ENCODE peak calls at places on chromosomes 16 and 17, in four cellular contexts. H is prostate gland, I is neural progenitor cell, J is right cardiac atrium. R is an unnamed sample. For H3K4me1 and H3K9me3, the result is how much of the 10 kb centered on the place peaks cover.

GRCh38 chr17:74545456-74546230 is at the start of gene CD300C:
- DNase-seq in H (no peak), I (no peak), J (peak), R (peak)

GRCh38 chr17:44555056-44555455 is 2.2 kb upstream of the FZD2 start:
- DNase-seq in H (no peak), I (no peak), J (no peak), R (no peak)

GRCh38 chr16:12252616-12253015 is 276.1 kb downstream of the SNX29 start:
- DNase-seq in H (no peak), I (no peak), J (peak), R (no peak)

GRCh38 chr16:53504665-53505064 is 1.7 kb upstream of the AKTIP start:
- DNase-seq in H (no peak), I (no peak), J (peak), R (no peak)

GRCh38 chr17:54754560-54754959 is 146.1 kb upstream of the TOM1L1 start:
- DNase-seq in H (no peak), I (peak), J (no peak), R (peak)

GRCh38 chr16:49278567-49278827 is 3.1 kb downstream of the CBLN1 start:
- DNase-seq in H (no peak), I (no peak), J (no peak), R (no peak)

GRCh38 chr16:4795181-4795827 is at the start of gene SMIM22:
- DNase-seq in H (no peak), I (no peak), J (no peak), R (no peak)

GRCh38 chr17:74757931-74758845 is 9.8 kb downstream of the NHERF1 start:
- DNase-seq in H (peak), I (no peak), J (peak), R (no peak)

GRCh38 chr16:27775254-27775653 is 225.3 kb downstream of the KATNIP start:
- DNase-seq in H (no peak), I (no peak), J (no peak), R (no peak)

GRCh38 chr17:39755550-39756375 is 18.0 kb downstream of the GRB7 start:
- DNase-seq in H (no peak), I (no peak), J (no peak), R (no peak)

GRCh38 chr16:69772560-69773254 is 10.6 kb downstream of the WWP2 start:
- DNase-seq in H (no peak), I (peak), J (no peak), R (no peak)

GRCh38 chr16:53152321-53152720 is 97.5 kb downstream of the CHD9 start:
- DNase-seq in H (no peak), I (no peak), J (no peak), R (no peak)

GRCh38 chr16:67271446-67271845 is 7.9 kb upstream of the PLEKHG4 start:
- DNase-seq in H (no peak), I (no peak), J (no peak), R (no peak)
- H3K4me1 ChIP-seq in H (under half), I (under half), J (under half), R (under half)

GRCh38 chr17:77727216-77727615 is 231.3 kb upstream of the TNRC6C start:
- DNase-seq in H (no peak), I (no peak), J (peak), R (no peak)
- H3K9me3 ChIP-seq in H (under half), I (under half), J (under half), R (under half)

DNA sequence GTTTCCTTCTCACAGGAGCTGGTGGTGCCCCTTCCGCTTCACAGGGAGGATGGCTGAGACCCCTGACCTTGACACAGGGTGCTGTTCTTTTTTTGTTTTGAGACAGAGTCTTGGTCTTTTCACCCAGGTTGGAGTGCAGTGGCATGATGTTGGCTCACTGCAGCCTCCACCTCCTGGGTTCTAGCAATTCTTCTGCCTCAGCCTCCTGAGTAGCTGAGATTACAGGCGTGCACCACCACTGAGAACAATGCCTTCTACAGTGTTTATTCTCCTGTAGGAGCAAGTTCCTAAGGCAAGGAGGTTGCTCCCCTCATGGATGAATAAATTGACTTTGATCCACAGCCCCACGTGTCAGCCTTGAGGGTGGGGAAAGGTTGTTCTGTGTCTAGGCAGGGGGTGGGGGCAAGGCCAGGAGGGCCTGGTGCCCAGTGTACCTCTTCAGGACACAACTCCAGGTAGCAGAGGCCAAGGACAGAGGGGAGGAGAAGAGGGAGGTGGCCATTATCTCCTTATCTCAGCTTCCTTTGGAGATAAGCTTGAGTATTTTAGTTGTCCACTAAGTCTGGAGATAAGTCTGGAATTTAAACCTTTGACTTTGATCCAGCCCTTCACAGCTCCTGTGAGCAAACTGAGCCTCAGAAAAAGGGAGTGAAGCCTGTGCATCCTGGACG is 159.4 kb downstream of the SEC14L1 start:
- DNase-seq in H (no peak), I (no peak), J (no peak), R (no peak)
- H3K4me1 ChIP-seq in H (under half), I (under half), J (under half), R (under half)

GRCh38 chr16:35744716-35745115 is 2285.3 kb downstream of the TP53TG3F start:
- DNase-seq in H (no peak), I (no peak), J (no peak), R (no peak)
- H3K9me3 ChIP-seq in H (under half), I (under half), J (under half), R (under half)

DNA sequence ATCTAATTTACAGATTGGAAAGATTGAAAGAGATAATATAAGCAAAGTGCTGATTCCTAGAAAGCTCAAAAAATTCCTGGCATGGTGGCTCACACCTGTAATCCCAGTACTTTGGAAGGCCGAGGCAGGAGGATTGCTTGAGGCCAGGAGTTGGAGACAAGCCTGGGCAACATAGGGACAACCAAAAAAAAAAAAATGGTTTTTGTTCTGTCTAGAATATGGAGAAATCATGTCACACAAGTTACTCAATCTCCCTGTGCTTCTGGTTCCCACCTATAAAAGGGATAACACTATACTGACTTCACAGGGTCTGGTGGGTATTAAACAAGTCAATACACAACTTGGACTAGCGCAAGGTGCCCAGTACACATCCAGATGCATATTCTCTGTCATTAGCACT is 18.4 kb downstream of the ARHGAP17 start:
- DNase-seq in H (no peak), I (no peak), J (no peak), R (no peak)
- H3K4me1 ChIP-seq in H (under half), I (under half), J (under half), R (under half)

DNA sequence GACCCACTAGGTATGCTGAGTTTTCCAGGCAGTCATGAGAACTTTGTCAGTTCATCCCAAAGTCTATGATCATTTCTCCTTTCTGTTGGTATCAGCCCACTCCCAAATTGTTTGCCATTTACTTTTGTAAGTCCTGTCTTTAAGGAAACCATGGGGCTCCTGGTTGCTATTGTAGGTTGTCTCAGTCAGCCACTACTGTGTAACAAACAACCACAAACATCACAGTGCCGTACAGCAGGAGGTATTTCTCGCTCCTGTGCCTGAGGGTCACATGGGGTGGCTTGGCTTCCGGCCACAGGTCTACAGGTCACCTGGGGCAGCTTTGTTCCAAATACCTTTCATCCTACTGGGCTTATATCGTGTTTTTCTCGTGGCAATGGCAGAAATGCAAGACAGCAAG is 71.6 kb downstream of the C17orf67 start:
- DNase-seq in H (no peak), I (no peak), J (no peak), R (no peak)
- H3K9me3 ChIP-seq in H (under half), I (under half), J (under half), R (under half)

R was measured in testis.